ENCODE peak calls at places on chromosomes 7 and 10, in ten cellular contexts. P, Z, G, M, U, I, D, N, F and X are unnamed samples.

GRCh38 chr7:4129481-4130122 is 552.5 kb upstream of the FOXK1 start:
- DNase-seq in P (peak; percentile 68), Z (no peak), G (no peak), M (no peak), U (no peak), I (no peak), D (no peak), N (no peak), F (no peak), X (no peak)

GRCh38 chr7:2005746-2006145 is 227.0 kb downstream of the MAD1L1 start:
- DNase-seq in P (no peak), Z (no peak), G (no peak), M (no peak), U (no peak), I (no peak), D (no peak), N (no peak), F (no peak), X (no peak)

GRCh38 chr10:76244061-76244686 is 812.8 kb downstream of the LRMDA start:
- DNase-seq in P (no peak), Z (no peak), G (no peak), M (no peak), U (no peak), I (no peak), D (peak; percentile 39), N (no peak), F (no peak), X (no peak)

GRCh38 chr7:156703773-156704482 is 63.4 kb downstream of the RNF32 start:
- DNase-seq in P (no peak), Z (no peak), G (no peak), M (no peak), U (no peak), I (no peak), D (no peak), N (no peak), F (no peak), X (no peak)

GRCh38 chr7:148722340-148723165 is 23.9 kb downstream of the CUL1 start:
- DNase-seq in P (peak; percentile 39), Z (no peak), G (no peak), M (no peak), U (no peak), I (no peak), D (peak; percentile 16), N (no peak), F (no peak), X (no peak)

GRCh38 chr7:116653646-116654045 is 18.4 kb upstream of the MET start:
- DNase-seq in P (no peak), Z (no peak), G (no peak), M (no peak), U (no peak), I (no peak), D (no peak), N (no peak), F (no peak), X (no peak)

GRCh38 chr7:50824882-50825281 is 42.2 kb upstream of the GRB10 start:
- DNase-seq in P (no peak), Z (no peak), G (no peak), M (no peak), U (no peak), I (no peak), D (no peak), N (no peak), F (no peak), X (no peak)

GRCh38 chr7:82859106-82859850 is 303.4 kb downstream of the PCLO start:
- DNase-seq in P (no peak), Z (no peak), G (peak; percentile 50), M (no peak), U (no peak), I (no peak), D (peak; percentile 43), N (no peak), F (no peak), X (no peak)

GRCh38 chr7:138089080-138089901 is 13.0 kb downstream of the AKR1D1 start:
- DNase-seq in P (no peak), Z (no peak), G (peak; percentile 74), M (no peak), U (no peak), I (no peak), D (peak; percentile 70), N (no peak), F (no peak), X (no peak)

GRCh38 chr10:69043931-69044531 is 43.9 kb upstream of the SRGN start:
- DNase-seq in P (no peak), Z (no peak), G (no peak), M (no peak), U (peak; percentile 36), I (no peak), D (no peak), N (no peak), F (no peak), X (no peak)

GRCh38 chr10:12907651-12908050 is 93.9 kb downstream of the CCDC3 start:
- DNase-seq in P (no peak), Z (no peak), G (peak; percentile 13), M (no peak), U (no peak), I (no peak), D (peak; percentile 28), N (peak; percentile 8), F (no peak), X (no peak)

GRCh38 chr10:323651-324293 is 188.5 kb downstream of the ZMYND11 start:
- DNase-seq in P (no peak), Z (peak; percentile 58), G (peak; percentile 97), M (peak; percentile 17), U (peak; percentile 49), I (no peak), D (peak; percentile 97), N (peak; percentile 93), F (no peak), X (peak; percentile 97)

GRCh38 chr10:101683226-101683625 is 11.7 kb downstream of the FBXW4 start:
- DNase-seq in P (no peak), Z (no peak), G (peak; percentile 23), M (no peak), U (no peak), I (no peak), D (no peak), N (no peak), F (no peak), X (no peak)

GRCh38 chr10:10911471-10911921 is 106.2 kb upstream of the CELF2 start:
- DNase-seq in P (no peak), Z (no peak), G (peak; percentile 87), M (no peak), U (no peak), I (no peak), D (peak; percentile 94), N (peak; percentile 90), F (peak; percentile 73), X (peak; percentile 94)

GRCh38 chr7:127961787-127962463 is 69.3 kb downstream of the LRRC4 start:
- DNase-seq in P (no peak), Z (no peak), G (no peak), M (no peak), U (no peak), I (no peak), D (no peak), N (no peak), F (no peak), X (no peak)

GRCh38 chr7:106952658-106953231 is 87.7 kb downstream of the PIK3CG start:
- DNase-seq in P (no peak), Z (peak; percentile 80), G (no peak), M (no peak), U (no peak), I (no peak), D (peak; percentile 4), N (no peak), F (peak; percentile 49), X (no peak)

GRCh38 chr7:119783799-119784198 is 489.2 kb upstream of the KCND2 start:
- DNase-seq in P (peak; percentile 39), Z (no peak), G (peak; percentile 69), M (no peak), U (no peak), I (no peak), D (peak; percentile 61), N (no peak), F (no peak), X (no peak)

GRCh38 chr10:21750424-21750823 is 216.4 kb downstream of the MLLT10 start:
- DNase-seq in P (no peak), Z (no peak), G (no peak), M (no peak), U (no peak), I (no peak), D (no peak), N (no peak), F (peak; percentile 73), X (no peak)

GRCh38 chr10:117537904-117538524 is 4.5 kb upstream of the EMX2 start:
- DNase-seq in P (no peak), Z (no peak), G (no peak), M (no peak), U (no peak), I (no peak), D (no peak), N (no peak), F (peak; percentile 61), X (no peak)

GRCh38 chr10:63520463-63521388 is 475 bp upstream of the REEP3 start:
- DNase-seq in P (peak; percentile 76), Z (peak; percentile 90), G (peak; percentile 76), M (peak; percentile 14), U (peak; percentile 14), I (peak; percentile 2), D (peak; percentile 72), N (no peak), F (peak; percentile 86), X (no peak)

GRCh38 chr10:93376372-93377296 is 105.5 kb downstream of the MYOF start:
- DNase-seq in P (peak; percentile 72), Z (peak; percentile 86), G (peak; percentile 94), M (peak; percentile 23), U (no peak), I (no peak), D (peak; percentile 94), N (peak; percentile 74), F (peak; percentile 79), X (peak; percentile 93)

GRCh38 chr10:51766423-51767145 is 67.2 kb upstream of the CSTF2T start:
- DNase-seq in P (no peak), Z (no peak), G (no peak), M (no peak), U (no peak), I (no peak), D (no peak), N (no peak), F (no peak), X (no peak)

GRCh38 chr10:59580257-59580863 is 129.3 kb downstream of the SLC16A9 start:
- DNase-seq in P (peak; percentile 51), Z (peak; percentile 27), G (peak; percentile 76), M (no peak), U (no peak), I (no peak), D (peak; percentile 82), N (peak; percentile 29), F (no peak), X (peak; percentile 42)

GRCh38 chr10:85961479-85962067 is 405.0 kb downstream of the GRID1 start:
- DNase-seq in P (no peak), Z (no peak), G (no peak), M (no peak), U (no peak), I (no peak), D (no peak), N (no peak), F (no peak), X (no peak)

GRCh38 chr10:97016728-97017473 is 168.9 kb downstream of the SLIT1 start:
- DNase-seq in P (no peak), Z (no peak), G (no peak), M (no peak), U (no peak), I (no peak), D (no peak), N (no peak), F (peak; percentile 29), X (no peak)

GRCh38 chr7:2736411-2736914 is 48.5 kb downstream of the AMZ1 start:
- DNase-seq in P (no peak), Z (no peak), G (no peak), M (no peak), U (no peak), I (no peak), D (no peak), N (no peak), F (no peak), X (no peak)

GRCh38 chr10:17212802-17213204 is 11.3 kb upstream of the TRDMT1 start:
- DNase-seq in P (no peak), Z (peak; percentile 49), G (no peak), M (no peak), U (no peak), I (no peak), D (no peak), N (no peak), F (no peak), X (no peak)

GRCh38 chr10:31102421-31102820 is 70.8 kb upstream of the ZNF438 start:
- DNase-seq in P (no peak), Z (no peak), G (no peak), M (no peak), U (no peak), I (no peak), D (no peak), N (no peak), F (no peak), X (no peak)